ENCODE peak calls at places on chromosomes 1 and 21, in seven cellular contexts. I is heart right ventricle, S is aorta, E is AG09319, D is epithelial cell of esophagus, F is NCI-H1092, R is GM12864. P is an unnamed sample.

GRCh38 chr1:76939107-76939816 is 72.0 kb downstream of the ST6GALNAC5 start:
- DNase-seq in I (no peak), E (peak; percentile 37), F (no peak), D (no peak), S (no peak), R (no peak), P (no peak)

GRCh38 chr1:245153645-245154428 is 948 bp upstream of the KIF26B start:
- DNase-seq in F (peak; percentile 29), I (peak; percentile 26), S (no peak), D (peak; percentile 22), E (no peak), R (no peak), P (no peak)

GRCh38 chr21:31308584-31308983 is 35.5 kb downstream of the TIAM1 start:
- DNase-seq in I (no peak), R (no peak), E (no peak), S (no peak), F (no peak), D (no peak), P (no peak)

GRCh38 chr1:25683731-25684130 is 67.1 kb downstream of the MAN1C1 start:
- DNase-seq in F (no peak), R (no peak), D (no peak), E (no peak), I (no peak), S (no peak), P (no peak)

GRCh38 chr1:85656256-85656655 is 52.0 kb downstream of the ZNHIT6 start:
- DNase-seq in R (no peak), F (no peak), I (no peak), E (no peak), S (no peak), D (no peak), P (no peak)

GRCh38 chr1:199243423-199244061 is 604.7 kb downstream of the PTPRC start:
- DNase-seq in I (peak; percentile 50), F (no peak), S (peak; percentile 53), E (no peak), R (peak; percentile 46), D (peak; percentile 64), P (peak; percentile 57)

GRCh38 chr1:12153181-12153785 is 13.5 kb upstream of the TNFRSF1B start:
- DNase-seq in E (peak; percentile 47), R (no peak), F (no peak), S (peak; percentile 92), D (no peak), I (no peak), P (no peak)

GRCh38 chr1:224340711-224341384 is 10.9 kb upstream of the NVL start:
- DNase-seq in R (no peak), E (no peak), S (no peak), I (peak; percentile 22), F (no peak), D (peak; percentile 13), P (no peak)

GRCh38 chr1:78277253-78277652 is 213.5 kb upstream of the PTGFR start:
- DNase-seq in F (no peak), R (no peak), S (no peak), E (no peak), D (peak; percentile 37), I (no peak), P (no peak)

GRCh38 chr1:203097001-203097400 is 11.2 kb upstream of the MYOG start:
- DNase-seq in R (no peak), S (no peak), D (no peak), F (no peak), E (no peak), I (no peak), P (no peak)

GRCh38 chr1:212158912-212159796 is 123.6 kb downstream of the DTL start:
- DNase-seq in F (no peak), I (no peak), S (no peak), R (peak; percentile 19), D (no peak), E (no peak), P (no peak)

GRCh38 chr1:229230136-229230892 is 40.6 kb upstream of the RAB4A start:
- DNase-seq in R (no peak), S (no peak), E (no peak), F (no peak), D (peak; percentile 53), I (no peak), P (no peak)

GRCh38 chr21:41610042-41610839 is 102.3 kb upstream of the TMPRSS2 start:
- DNase-seq in S (peak; percentile 80), F (peak; percentile 29), E (no peak), D (peak; percentile 66), R (no peak), I (peak; percentile 32), P (peak; percentile 9)

GRCh38 chr1:155648207-155649147 is 38.5 kb downstream of the MSTO1 start:
- DNase-seq in F (no peak), E (peak; percentile 66), D (peak; percentile 93), I (no peak), S (peak; percentile 47), R (no peak), P (no peak)

GRCh38 chr1:170790651-170791071 is 126.7 kb downstream of the PRRX1 start:
- DNase-seq in I (no peak), R (no peak), S (no peak), D (peak; percentile 8), F (no peak), E (peak; percentile 91), P (no peak)

GRCh38 chr1:1678581-1679380 is 13.8 kb downstream of the SLC35E2B start:
- DNase-seq in I (peak; percentile 15), D (no peak), E (no peak), F (no peak), R (peak; percentile 40), S (peak; percentile 44), P (no peak)

GRCh38 chr1:164755674-164756073 is 196.7 kb downstream of the PBX1 start:
- DNase-seq in S (no peak), D (no peak), R (no peak), E (no peak), F (peak; percentile 53), I (no peak), P (peak; percentile 5)

GRCh38 chr21:45971487-45972352 is 9.8 kb upstream of the COL6A1 start:
- DNase-seq in F (no peak), I (peak; percentile 76), R (no peak), D (no peak), S (peak; percentile 71), E (peak; percentile 88), P (peak; percentile 40)

GRCh38 chr1:56933161-56933560 is 32.7 kb downstream of the C8B start:
- DNase-seq in R (no peak), I (no peak), E (no peak), D (no peak), S (no peak), F (no peak), P (no peak)

GRCh38 chr21:28554660-28555475 is 437.8 kb downstream of the LTN1 start:
- DNase-seq in E (no peak), R (no peak), D (no peak), S (no peak), I (no peak), F (no peak), P (no peak)

GRCh38 chr1:203278087-203278884 is 27.0 kb upstream of the BTG2 start:
- DNase-seq in R (no peak), F (peak; percentile 41), D (peak; percentile 79), S (peak; percentile 91), I (peak; percentile 96), E (peak; percentile 35), P (no peak)

GRCh38 chr1:240591552-240591951 is 20.4 kb downstream of the GREM2 start:
- DNase-seq in R (no peak), F (no peak), E (no peak), I (no peak), D (no peak), S (no peak), P (no peak)

GRCh38 chr21:14530574-14530973 is 15.5 kb downstream of the SAMSN1 start:
- DNase-seq in R (no peak), I (no peak), F (no peak), D (no peak), S (no peak), E (no peak), P (no peak)

GRCh38 chr1:180632326-180633088 is 685 bp downstream of the XPR1 start:
- DNase-seq in D (peak; percentile 45), S (no peak), F (no peak), E (no peak), R (no peak), I (peak; percentile 72), P (peak; percentile 21)

GRCh38 chr1:211345719-211346118 is 19.1 kb downstream of the TRAF5 start:
- DNase-seq in S (no peak), R (no peak), F (no peak), D (no peak), I (no peak), E (no peak), P (peak; percentile 73)

GRCh38 chr1:83508485-83509151 is 490.3 kb downstream of the TTLL7 start:
- DNase-seq in E (peak; percentile 92), I (no peak), R (peak; percentile 84), D (no peak), F (no peak), S (peak; percentile 44), P (no peak)

GRCh38 chr1:194419721-194420120 is 1233.3 kb upstream of the B3GALT2 start:
- DNase-seq in S (no peak), I (no peak), E (no peak), R (no peak), F (no peak), D (no peak), P (no peak)

GRCh38 chr1:241531195-241532172 is 694 bp upstream of the KMO start:
- DNase-seq in R (no peak), D (peak; percentile 83), F (peak; percentile 69), I (no peak), E (peak; percentile 41), S (no peak), P (peak; percentile 28)

GRCh38 chr1:202007703-202008489 is 2.5 kb upstream of the ELF3 start:
- DNase-seq in R (no peak), I (no peak), E (no peak), F (no peak), S (no peak), D (peak; percentile 92), P (no peak)

GRCh38 chr1:233319272-233319671 is 8.3 kb upstream of the MAP3K21 start:
- DNase-seq in I (no peak), D (no peak), E (no peak), F (no peak), S (no peak), R (no peak), P (no peak)

GRCh38 chr1:38098101-38098847 is 51.7 kb upstream of the POU3F1 start:
- DNase-seq in I (no peak), F (no peak), S (no peak), R (no peak), D (no peak), E (no peak), P (no peak)

GRCh38 chr21:35138665-35139381 is 89.7 kb upstream of the RUNX1 start:
- DNase-seq in R (peak; percentile 13), F (no peak), I (no peak), D (peak; percentile 93), E (no peak), S (no peak), P (no peak)

GRCh38 chr1:3668585-3669300 is 16.4 kb downstream of the TP73 start:
- DNase-seq in S (peak; percentile 79), R (no peak), E (no peak), D (peak; percentile 50), I (peak; percentile 81), F (peak; percentile 30), P (peak; percentile 57)

GRCh38 chr1:232457607-232458006 is 172.3 kb downstream of the SIPA1L2 start:
- DNase-seq in D (no peak), R (peak; percentile 26), S (no peak), I (no peak), F (no peak), E (no peak), P (no peak)

GRCh38 chr21:38798481-38798882 is 7.2 kb upstream of the ETS2 start:
- DNase-seq in I (no peak), R (no peak), F (no peak), S (no peak), D (peak; percentile 97), E (no peak), P (no peak)

GRCh38 chr1:240294566-240294965 is 202.9 kb downstream of the FMN2 start:
- DNase-seq in E (no peak), I (no peak), D (no peak), F (no peak), R (no peak), S (no peak), P (peak; percentile 6)

GRCh38 chr1:51691920-51692319 is 75.0 kb downstream of the OSBPL9 start:
- DNase-seq in E (no peak), I (no peak), F (no peak), R (no peak), D (no peak), S (no peak), P (no peak)

GRCh38 chr1:18290740-18291412 is 183.3 kb downstream of the IGSF21 start:
- DNase-seq in F (no peak), R (no peak), S (no peak), I (no peak), D (no peak), E (no peak), P (no peak)